ENCODE peak calls at places on chromosomes 4 and X, in four cellular contexts. One of them, this sample, is unnamed.

GRCh38 chr4:1290165-1290977 is 680 bp downstream of the MAEA start:
- DNase-seq in cardiac muscle cell: peak
- DNase-seq in brain microvascular endothelial cell: no peak
- DNase-seq in thoracic aorta: no peak
- DNase-seq in this sample: peak

GRCh38 chr4:71974681-71975080 is 57.1 kb upstream of the NPFFR2 start:
- DNase-seq in cardiac muscle cell: no peak
- DNase-seq in brain microvascular endothelial cell: peak
- DNase-seq in thoracic aorta: no peak
- DNase-seq in this sample: no peak

GRCh38 chr4:41196633-41197332 is 17.6 kb downstream of the APBB2 start:
- DNase-seq in cardiac muscle cell: no peak
- DNase-seq in brain microvascular endothelial cell: no peak
- DNase-seq in thoracic aorta: no peak
- DNase-seq in this sample: no peak

GRCh38 chr4:57312296-57312695 is 202.1 kb upstream of the IGFBP7 start:
- DNase-seq in cardiac muscle cell: no peak
- DNase-seq in brain microvascular endothelial cell: no peak
- DNase-seq in thoracic aorta: no peak
- DNase-seq in this sample: no peak

GRCh38 chrX:152958047-152958446 is 35.9 kb downstream of the PNMA5 start:
- DNase-seq in cardiac muscle cell: no peak
- DNase-seq in brain microvascular endothelial cell: no peak
- DNase-seq in thoracic aorta: no peak
- DNase-seq in this sample: no peak

GRCh38 chr4:87423313-87424031 is 1.1 kb downstream of the NUDT9 start:
- DNase-seq in cardiac muscle cell: no peak
- DNase-seq in brain microvascular endothelial cell: no peak
- DNase-seq in thoracic aorta: no peak
- DNase-seq in this sample: no peak

GRCh38 chr4:137819964-137820383 is 287.7 kb upstream of the PCDH18 start:
- DNase-seq in cardiac muscle cell: peak
- DNase-seq in brain microvascular endothelial cell: peak
- DNase-seq in thoracic aorta: no peak
- DNase-seq in this sample: no peak

GRCh38 chr4:98338761-98339438 is 77.7 kb downstream of the RAP1GDS1 start:
- DNase-seq in cardiac muscle cell: no peak
- DNase-seq in brain microvascular endothelial cell: no peak
- DNase-seq in thoracic aorta: no peak
- DNase-seq in this sample: no peak

GRCh38 chrX:128754130-128754529 is 701.9 kb upstream of the ACTRT1 start:
- DNase-seq in cardiac muscle cell: no peak
- DNase-seq in brain microvascular endothelial cell: no peak
- DNase-seq in thoracic aorta: no peak
- DNase-seq in this sample: no peak

GRCh38 chr4:10569491-10569890 is 112.3 kb upstream of the ZNF518B start:
- DNase-seq in cardiac muscle cell: no peak
- DNase-seq in brain microvascular endothelial cell: no peak
- DNase-seq in thoracic aorta: no peak
- DNase-seq in this sample: no peak

GRCh38 chrX:31323658-31324057 is 251.8 kb upstream of the FTHL17 start:
- DNase-seq in cardiac muscle cell: no peak
- DNase-seq in brain microvascular endothelial cell: no peak
- DNase-seq in thoracic aorta: no peak
- DNase-seq in this sample: no peak

GRCh38 chrX:108091878-108092291 is 307 bp downstream of the ATG4A start:
- DNase-seq in cardiac muscle cell: no peak
- DNase-seq in brain microvascular endothelial cell: no peak
- DNase-seq in thoracic aorta: no peak
- DNase-seq in this sample: no peak

GRCh38 chr4:169791527-169792156 is 33.9 kb upstream of the HPF1 start:
- DNase-seq in cardiac muscle cell: peak
- DNase-seq in brain microvascular endothelial cell: peak
- DNase-seq in thoracic aorta: no peak
- DNase-seq in this sample: no peak

GRCh38 chr4:113050361-113050760 is 908 bp downstream of the ANK2 start:
- DNase-seq in cardiac muscle cell: no peak
- DNase-seq in brain microvascular endothelial cell: no peak
- DNase-seq in thoracic aorta: no peak
- DNase-seq in this sample: no peak
- H3K27ac ChIP-seq in cardiac muscle cell: no peak
- H3K27ac ChIP-seq in brain microvascular endothelial cell: no peak
- H3K27ac ChIP-seq in thoracic aorta: no peak
- H3K27ac ChIP-seq in this sample: no peak

DNA sequence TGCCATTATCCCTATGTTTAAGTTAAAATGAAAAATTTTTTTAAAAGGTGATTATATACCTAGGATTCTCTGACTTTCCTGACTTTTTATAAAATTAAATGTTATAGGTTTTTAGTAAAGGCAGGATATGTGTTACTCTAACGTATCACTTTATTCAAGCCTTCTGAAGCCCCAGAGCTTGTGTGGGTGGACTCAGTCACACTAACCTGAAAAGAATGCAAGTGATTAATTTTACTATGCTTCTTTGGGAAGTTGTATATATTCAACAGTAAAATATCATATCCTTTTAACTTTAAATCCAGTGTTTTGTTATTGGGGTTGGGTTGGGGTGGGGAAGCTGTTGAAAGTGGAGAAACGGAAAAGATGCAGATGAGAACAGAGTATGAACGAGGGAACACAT is 22.8 kb downstream of the PDLIM3 start:
- DNase-seq in cardiac muscle cell: no peak
- DNase-seq in brain microvascular endothelial cell: peak
- DNase-seq in thoracic aorta: no peak
- DNase-seq in this sample: no peak
- H3K4me3 ChIP-seq in cardiac muscle cell: no peak
- H3K4me3 ChIP-seq in brain microvascular endothelial cell: no peak
- H3K4me3 ChIP-seq in thoracic aorta: no peak
- H3K4me3 ChIP-seq in this sample: no peak

GRCh38 chrX:47145408-47146120 is 543 bp downstream of the RBM10 start:
- DNase-seq in cardiac muscle cell: no peak
- DNase-seq in brain microvascular endothelial cell: no peak
- DNase-seq in thoracic aorta: no peak
- DNase-seq in this sample: no peak

GRCh38 chrX:47144626-47145407 is at the start of the genes NDUFB11 and RBM10:
- DNase-seq in cardiac muscle cell: peak
- DNase-seq in brain microvascular endothelial cell: peak
- DNase-seq in thoracic aorta: peak
- DNase-seq in this sample: peak

GRCh38 chrX:47146936-47147859 is 2.2 kb downstream of the RBM10 start:
- DNase-seq in cardiac muscle cell: no peak
- DNase-seq in brain microvascular endothelial cell: no peak
- DNase-seq in thoracic aorta: no peak
- DNase-seq in this sample: no peak

GRCh38 chrX:47143894-47144625 is 442 bp downstream of the NDUFB11 start:
- DNase-seq in cardiac muscle cell: peak
- DNase-seq in brain microvascular endothelial cell: no peak
- DNase-seq in thoracic aorta: no peak
- DNase-seq in this sample: no peak

DNA sequence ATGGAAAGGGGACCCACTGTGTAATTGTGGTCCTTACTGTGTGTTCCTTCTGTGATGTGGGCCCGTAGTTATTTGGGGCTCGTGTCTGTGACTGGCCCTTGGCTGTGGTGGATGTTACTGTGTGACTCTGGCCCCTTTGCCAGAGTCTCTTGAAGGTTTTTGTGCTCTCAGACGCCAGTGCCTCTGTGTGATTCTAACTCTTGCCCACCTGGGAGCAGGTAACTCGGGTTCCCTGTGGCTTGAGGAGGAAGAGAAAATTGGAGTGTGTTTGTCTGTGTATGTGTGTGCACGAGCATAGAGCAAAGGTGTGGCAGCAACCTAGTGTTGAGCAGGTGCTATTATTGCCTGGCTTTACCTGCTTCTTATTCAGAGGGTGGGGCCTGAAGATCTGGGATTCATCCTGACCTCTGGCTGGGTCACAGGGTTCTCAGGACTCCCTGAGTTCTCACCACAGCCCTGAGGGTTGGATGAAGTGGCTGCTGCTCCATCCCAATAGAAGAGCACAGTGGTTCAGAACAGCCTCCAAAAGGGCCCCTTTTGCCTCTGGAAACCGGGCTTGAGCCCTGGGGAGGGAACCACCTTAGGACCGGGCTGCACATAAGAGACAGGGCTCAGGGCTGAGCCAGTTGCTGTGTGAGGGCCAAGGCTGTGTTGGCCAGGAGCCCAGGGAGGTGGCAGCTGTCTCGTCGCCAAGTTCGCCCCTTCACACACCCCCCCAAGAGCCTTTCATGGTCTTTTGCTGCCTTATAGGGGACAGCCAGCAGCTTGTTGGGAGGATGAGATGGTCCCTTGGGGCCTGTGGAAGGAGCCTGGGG is 1.3 kb downstream of the RBM10 start:
- DNase-seq in cardiac muscle cell: no peak
- DNase-seq in brain microvascular endothelial cell: no peak
- DNase-seq in thoracic aorta: no peak
- DNase-seq in this sample: no peak
- H3K27ac ChIP-seq in cardiac muscle cell: no peak
- H3K27ac ChIP-seq in brain microvascular endothelial cell: no peak
- H3K27ac ChIP-seq in thoracic aorta: peak
- H3K27ac ChIP-seq in this sample: peak

GRCh38 chrX:131225078-131225477 is 64.0 kb downstream of the IGSF1 start:
- DNase-seq in cardiac muscle cell: no peak
- DNase-seq in brain microvascular endothelial cell: no peak
- DNase-seq in thoracic aorta: no peak
- DNase-seq in this sample: no peak
- H3K4me3 ChIP-seq in cardiac muscle cell: no peak
- H3K4me3 ChIP-seq in brain microvascular endothelial cell: no peak
- H3K4me3 ChIP-seq in thoracic aorta: no peak
- H3K4me3 ChIP-seq in this sample: no peak

GRCh38 chr4:185504098-185505047 is 30.9 kb downstream of the PDLIM3 start:
- DNase-seq in cardiac muscle cell: no peak
- DNase-seq in brain microvascular endothelial cell: peak
- DNase-seq in thoracic aorta: peak
- DNase-seq in this sample: no peak
- H3K27ac ChIP-seq in cardiac muscle cell: no peak
- H3K27ac ChIP-seq in brain microvascular endothelial cell: peak
- H3K27ac ChIP-seq in thoracic aorta: peak
- H3K27ac ChIP-seq in this sample: no peak

DNA sequence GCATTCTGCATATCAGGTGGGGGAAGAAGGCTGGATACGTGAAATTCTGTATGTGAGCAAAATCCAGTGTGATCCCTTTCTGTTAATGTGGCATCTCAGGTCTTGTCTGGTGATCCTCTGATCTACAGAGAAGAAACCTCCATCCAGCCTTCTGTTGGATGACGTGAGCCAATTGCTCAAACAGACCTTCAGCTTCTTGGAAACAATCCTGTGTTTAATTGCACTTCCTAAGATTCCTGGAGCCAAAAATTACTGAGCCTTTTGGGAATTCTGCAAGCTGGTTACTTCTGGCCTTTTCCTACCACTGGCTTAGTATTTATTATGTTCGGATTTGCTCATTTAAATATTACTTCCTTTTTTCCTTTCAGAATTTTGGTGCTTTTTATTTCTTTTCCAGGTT is 51.2 kb downstream of the TRIML1 start:
- DNase-seq in cardiac muscle cell: no peak
- DNase-seq in brain microvascular endothelial cell: no peak
- DNase-seq in thoracic aorta: no peak
- DNase-seq in this sample: no peak
- H3K4me3 ChIP-seq in cardiac muscle cell: no peak
- H3K4me3 ChIP-seq in brain microvascular endothelial cell: no peak
- H3K4me3 ChIP-seq in thoracic aorta: no peak
- H3K4me3 ChIP-seq in this sample: no peak

GRCh38 chr4:15779336-15779735 is 1.2 kb downstream of the CD38 start:
- DNase-seq in cardiac muscle cell: peak
- DNase-seq in brain microvascular endothelial cell: peak
- DNase-seq in thoracic aorta: no peak
- DNase-seq in this sample: peak
- H3K27ac ChIP-seq in cardiac muscle cell: no peak
- H3K27ac ChIP-seq in brain microvascular endothelial cell: peak
- H3K27ac ChIP-seq in thoracic aorta: peak
- H3K27ac ChIP-seq in this sample: no peak

GRCh38 chrX:46200423-46200822 is 344.8 kb downstream of the ZNF674 start:
- DNase-seq in cardiac muscle cell: no peak
- DNase-seq in brain microvascular endothelial cell: no peak
- DNase-seq in thoracic aorta: no peak
- DNase-seq in this sample: no peak
- H3K4me3 ChIP-seq in cardiac muscle cell: no peak
- H3K4me3 ChIP-seq in brain microvascular endothelial cell: no peak
- H3K4me3 ChIP-seq in thoracic aorta: no peak
- H3K4me3 ChIP-seq in this sample: no peak

GRCh38 chr4:140755811-140756291 is 334 bp downstream of the TBC1D9 start:
- DNase-seq in cardiac muscle cell: peak
- DNase-seq in brain microvascular endothelial cell: no peak
- DNase-seq in thoracic aorta: no peak
- DNase-seq in this sample: peak

GRCh38 chr4:140757220-140757607 is 1.0 kb upstream of the TBC1D9 start:
- DNase-seq in cardiac muscle cell: no peak
- DNase-seq in brain microvascular endothelial cell: no peak
- DNase-seq in thoracic aorta: no peak
- DNase-seq in this sample: no peak

GRCh38 chr4:140752669-140753068 is 3.5 kb downstream of the TBC1D9 start:
- DNase-seq in cardiac muscle cell: no peak
- DNase-seq in brain microvascular endothelial cell: no peak
- DNase-seq in thoracic aorta: no peak
- DNase-seq in this sample: no peak

GRCh38 chr4:140754918-140755810 is 1.0 kb downstream of the TBC1D9 start:
- DNase-seq in cardiac muscle cell: no peak
- DNase-seq in brain microvascular endothelial cell: no peak
- DNase-seq in thoracic aorta: no peak
- DNase-seq in this sample: no peak

GRCh38 chr4:140756292-140757219 is at the start of gene TBC1D9:
- DNase-seq in cardiac muscle cell: peak
- DNase-seq in brain microvascular endothelial cell: peak
- DNase-seq in thoracic aorta: peak
- DNase-seq in this sample: peak
- H3K27ac ChIP-seq in cardiac muscle cell: peak
- H3K27ac ChIP-seq in brain microvascular endothelial cell: peak
- H3K27ac ChIP-seq in thoracic aorta: peak
- H3K27ac ChIP-seq in this sample: peak

GRCh38 chr4:120750152-120750525 is 172.4 kb downstream of the PRDM5 start:
- DNase-seq in cardiac muscle cell: no peak
- DNase-seq in brain microvascular endothelial cell: no peak
- DNase-seq in thoracic aorta: no peak
- DNase-seq in this sample: no peak
- H3K4me3 ChIP-seq in cardiac muscle cell: no peak
- H3K4me3 ChIP-seq in brain microvascular endothelial cell: no peak
- H3K4me3 ChIP-seq in thoracic aorta: no peak
- H3K4me3 ChIP-seq in this sample: no peak